ENCODE peak calls at places on chromosomes 3 and 15, in five cellular contexts. P is upper lobe of right lung, U is IMR-90, S is gastrocnemius medialis, D is ovary. I is an unnamed sample. For H3K36me3 and H3K27me3, the result is how much of the 10 kb centered on the place peaks cover.

GRCh38 chr3:42518800-42519567 is 16.5 kb downstream of the VIPR1 start:
- DNase-seq in P (no peak), U (no peak), D (no peak), S (no peak), I (no peak)

GRCh38 chr3:112000971-112001370 is 2.2 kb downstream of the TAGLN3 start:
- DNase-seq in D (no peak), U (peak), P (no peak), S (no peak), I (no peak)

GRCh38 chr15:39239562-39239961 is 341.3 kb upstream of the THBS1 start:
- DNase-seq in P (no peak), U (peak), S (no peak), D (no peak), I (no peak)

GRCh38 chr3:117661636-117662095 is 952.1 kb downstream of the TUSC7 start:
- DNase-seq in P (no peak), U (peak), D (no peak), S (no peak), I (no peak)

GRCh38 chr3:106729481-106729880 is 647.8 kb upstream of the CCDC54 start:
- DNase-seq in S (no peak), P (no peak), D (no peak), U (no peak), I (no peak)

GRCh38 chr3:180280601-180281000 is 243.9 kb upstream of the PEX5L start:
- DNase-seq in D (no peak), P (no peak), S (no peak), U (peak), I (no peak)

GRCh38 chr3:49493901-49494300 is 23.8 kb downstream of the DAG1 start:
- DNase-seq in P (no peak), S (no peak), D (no peak), U (peak), I (no peak)

GRCh38 chr3:76307556-76307955 is 522.2 kb upstream of the ZNF717 start:
- DNase-seq in D (no peak), S (no peak), P (no peak), U (peak), I (no peak)

GRCh38 chr3:72595927-72596610 is 252.2 kb downstream of the SHQ1 start:
- DNase-seq in D (no peak), S (no peak), U (no peak), P (no peak), I (no peak)

GRCh38 chr3:150348500-150348899 is 59.6 kb upstream of the TSC22D2 start:
- DNase-seq in U (peak), S (no peak), P (no peak), D (no peak), I (no peak)

GRCh38 chr3:125280966-125281365 is 68.4 kb upstream of the SLC12A8 start:
- DNase-seq in U (peak), S (no peak), P (no peak), D (no peak), I (no peak)

DNA sequence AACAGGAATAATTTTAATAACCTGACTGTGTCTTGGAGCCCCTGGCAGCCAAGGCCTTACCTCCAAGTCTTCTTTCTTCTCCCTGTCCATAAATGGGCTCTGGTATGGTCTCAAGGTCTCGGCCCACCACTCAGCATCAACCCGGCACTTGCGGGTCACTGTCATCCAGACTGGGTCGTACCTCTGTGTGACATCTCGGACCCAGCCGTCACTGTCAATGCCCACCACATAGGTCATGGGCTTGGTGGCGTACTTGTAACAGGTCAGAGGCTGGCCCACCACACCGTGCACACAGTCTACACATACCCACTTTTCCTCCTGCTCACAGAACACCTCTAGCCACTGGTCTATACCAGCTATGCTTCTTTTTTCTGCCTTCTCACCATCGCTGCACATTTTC is 20.4 kb downstream of the XPC start:
- DNase-seq in D (no peak), U (no peak), P (no peak), S (no peak), I (no peak)
- H3K36me3 ChIP-seq in D (under half), U (half or more), P (half or more), S (under half), I (half or more)

DNA sequence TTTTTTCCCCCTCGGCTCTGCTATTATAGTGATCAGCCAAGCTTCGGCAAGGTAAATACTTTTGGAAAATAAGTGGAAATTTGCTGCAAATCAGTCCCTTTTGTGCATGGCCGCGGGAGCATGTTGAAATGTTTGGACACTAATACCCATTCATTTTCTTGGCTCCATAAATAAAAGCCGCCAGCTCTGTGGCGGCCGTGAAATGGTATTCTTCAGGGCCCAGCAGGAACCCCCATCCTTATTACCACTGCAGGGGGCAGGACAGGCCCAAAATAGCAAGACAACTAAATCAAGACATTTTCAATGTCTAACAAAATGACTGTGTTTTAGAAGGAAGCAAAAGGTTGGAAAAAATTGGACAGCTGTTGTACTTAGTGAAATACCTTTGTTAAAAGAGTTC is 362.3 kb downstream of the NR2F2 start:
- DNase-seq in U (no peak), D (no peak), P (no peak), S (no peak), I (no peak)
- H3K4me3 ChIP-seq in U (no peak), D (no peak), P (no peak), S (no peak), I (no peak)

DNA sequence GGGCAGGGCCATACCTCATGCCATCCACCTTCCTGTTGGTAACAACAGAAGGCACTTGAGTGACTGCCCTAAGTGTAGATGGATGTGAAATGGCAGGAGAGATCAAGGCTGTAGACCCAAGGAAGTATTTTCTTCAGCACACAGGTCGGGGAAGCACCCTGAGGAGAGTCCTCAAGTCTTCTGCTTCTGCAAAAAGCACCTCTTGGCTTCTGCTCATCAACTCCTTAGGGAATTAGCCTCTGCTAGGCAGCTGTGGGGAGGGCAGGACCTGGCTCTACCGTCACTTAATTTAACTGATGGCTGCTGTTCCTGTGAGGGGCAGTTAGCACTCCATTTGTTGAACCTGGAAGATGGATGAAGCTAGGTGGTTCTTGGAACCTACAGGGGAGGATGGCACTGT is 6.9 kb upstream of the CACNA2D2 start:
- DNase-seq in U (no peak), D (no peak), S (no peak), P (no peak), I (no peak)
- H3K27me3 ChIP-seq in U (half or more), D (under half), S (under half), P (under half), I (under half)

GRCh38 chr3:197846491-197846890 is 55.4 kb downstream of the LRCH3 start:
- DNase-seq in P (no peak), S (no peak), U (no peak), D (no peak), I (no peak)

DNA sequence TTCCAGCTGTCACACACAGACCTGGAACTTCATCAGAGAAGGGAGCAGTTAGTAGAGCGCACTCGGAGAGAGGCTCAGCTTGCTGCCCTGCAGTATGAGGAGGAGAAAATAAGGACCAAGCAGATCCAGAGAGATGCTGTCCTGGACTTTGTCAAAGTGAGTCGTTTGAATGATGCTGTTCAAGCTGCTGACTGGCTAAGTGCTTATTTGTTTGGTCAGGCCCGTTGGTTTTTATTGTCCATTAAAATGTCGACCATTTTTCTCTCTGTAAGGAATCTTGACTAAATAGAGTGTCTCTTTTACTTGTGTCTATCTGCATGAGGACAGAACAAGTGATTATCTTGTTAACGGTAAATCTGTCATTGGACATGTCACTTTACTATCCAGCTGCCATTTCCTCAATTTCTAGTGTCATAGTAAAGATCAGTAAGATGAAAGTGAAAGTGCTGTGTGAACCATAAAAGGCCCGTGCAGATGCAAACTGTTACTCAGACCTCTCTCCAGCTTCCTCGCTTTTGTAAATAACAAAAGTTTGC is 56.9 kb downstream of the LRCH3 start:
- DNase-seq in P (no peak), D (no peak), S (no peak), U (peak), I (no peak)
- H3K36me3 ChIP-seq in P (half or more), D (under half), S (under half), U (under half), I (half or more)